ENCODE peak calls at places on chromosome 16, in seven cellular contexts. O is HTR-8/SVneo; T is activated naive CD4-positive, alpha-beta T cell; U is PC-9; N is activated effector memory CD4-positive, alpha-beta T cell treated with anti-CD3 and anti-CD28 coated beads, Interleukin-2, amount 50 U/mL, for 16 hours; X is kidney glomerular epithelial cell; L is lung microvascular endothelial cell. Y is an unnamed sample.

GRCh38 chr16:78183886-78184553 is 84.6 kb downstream of the WWOX start:
- DNase-seq in N (no peak), L (no peak), X (no peak), U (no peak), O (no peak), T (no peak), Y (peak; percentile 78)

GRCh38 chr16:86833136-86833535 is 254.8 kb downstream of the FOXL1 start:
- DNase-seq in O (no peak), L (no peak), X (peak; percentile 3), T (no peak), U (no peak), N (no peak), Y (no peak)

GRCh38 chr16:14513389-14514107 is 116.5 kb downstream of the PARN start:
- DNase-seq in T (no peak), X (no peak), L (no peak), N (no peak), O (no peak), U (no peak), Y (no peak)

GRCh38 chr16:19700319-19700781 is 17.7 kb downstream of the KNOP1 start:
- DNase-seq in O (no peak), X (peak; percentile 77), U (peak; percentile 80), T (no peak), L (peak; percentile 36), N (no peak), Y (peak; percentile 25)

GRCh38 chr16:445566-445965 is 20.1 kb downstream of the RAB11FIP3 start:
- DNase-seq in L (no peak), X (no peak), O (no peak), N (no peak), T (no peak), U (no peak), Y (no peak)

GRCh38 chr16:35194681-35195080 is 1735.3 kb downstream of the TP53TG3F start:
- DNase-seq in N (no peak), X (no peak), O (no peak), U (no peak), L (no peak), T (no peak), Y (no peak)

GRCh38 chr16:69890891-69891282 is 60.2 kb upstream of the CLEC18A start:
- DNase-seq in O (no peak), T (no peak), L (no peak), X (no peak), N (no peak), U (no peak), Y (no peak)

GRCh38 chr16:24674877-24675276 is 54.6 kb upstream of the TNRC6A start:
- DNase-seq in N (no peak), O (no peak), U (no peak), X (no peak), L (no peak), T (no peak), Y (no peak)

GRCh38 chr16:69105501-69106361 is at the start of gene HAS3:
- DNase-seq in N (peak; percentile 69), L (peak; percentile 77), U (peak; percentile 66), O (peak; percentile 66), X (peak; percentile 69), T (no peak), Y (peak; percentile 57)

GRCh38 chr16:11258553-11259287 is 2.7 kb upstream of the SOCS1 start:
- DNase-seq in U (no peak), L (peak; percentile 50), O (no peak), N (peak; percentile 73), X (no peak), T (no peak), Y (no peak)

GRCh38 chr16:89510526-89510925 is 2.3 kb downstream of the SPG7 start:
- DNase-seq in O (no peak), X (peak; percentile 41), L (no peak), T (no peak), U (no peak), N (no peak), Y (no peak)

GRCh38 chr16:76816475-76816874 is 374.5 kb upstream of the MON1B start:
- DNase-seq in U (no peak), O (no peak), L (no peak), T (no peak), X (no peak), N (no peak), Y (no peak)

GRCh38 chr16:24906199-24906808 is 60.5 kb downstream of the SLC5A11 start:
- DNase-seq in N (no peak), T (no peak), X (no peak), U (peak; percentile 6), O (peak; percentile 20), L (peak; percentile 54), Y (no peak)

GRCh38 chr16:88688013-88688778 is 1.9 kb upstream of the SNAI3 start:
- DNase-seq in X (peak; percentile 9), L (no peak), O (no peak), N (peak; percentile 62), T (no peak), U (peak; percentile 88), Y (peak; percentile 70)

GRCh38 chr16:19384656-19385055 is 33.0 kb upstream of the TMC5 start:
- DNase-seq in L (no peak), O (no peak), T (no peak), X (no peak), N (no peak), U (peak; percentile 96), Y (peak; percentile 83)

GRCh38 chr16:361341-361871 is 8.9 kb upstream of the AXIN1 start:
- DNase-seq in U (no peak), N (no peak), O (no peak), X (no peak), L (no peak), T (no peak), Y (no peak)

Y was measured in DMS153.